ENCODE peak calls at places on chromosome 16, in seven cellular contexts. One of them, this sample, is unnamed.

GRCh38 chr16:73023752-73024570 is 24.0 kb downstream of the ZFHX3 start:
- DNase-seq in stomach: no peak
- DNase-seq in mucosa of descending colon: no peak
- DNase-seq in endothelial cell: no peak
- DNase-seq in B cell: no peak
- DNase-seq in dorsolateral prefrontal cortex: no peak
- DNase-seq in astrocyte of the cerebellum: no peak
- DNase-seq in this sample: no peak

GRCh38 chr16:85615852-85616607 is 2.9 kb downstream of the GSE1 start:
- DNase-seq in stomach: peak; percentile 79
- DNase-seq in astrocyte of the cerebellum: peak; percentile 57
- DNase-seq in B cell: peak; percentile 90
- DNase-seq in mucosa of descending colon: peak; percentile 88
- DNase-seq in endothelial cell: peak; percentile 93
- DNase-seq in dorsolateral prefrontal cortex: peak; percentile 62
- DNase-seq in this sample: peak; percentile 74

GRCh38 chr16:12741176-12741575 is 62.5 kb downstream of the CPPED1 start:
- DNase-seq in mucosa of descending colon: no peak
- DNase-seq in stomach: no peak
- DNase-seq in astrocyte of the cerebellum: no peak
- DNase-seq in dorsolateral prefrontal cortex: no peak
- DNase-seq in endothelial cell: no peak
- DNase-seq in B cell: no peak
- DNase-seq in this sample: no peak

GRCh38 chr16:52074133-52074532 is 472.8 kb downstream of the TOX3 start:
- DNase-seq in stomach: no peak
- DNase-seq in B cell: no peak
- DNase-seq in mucosa of descending colon: no peak
- DNase-seq in endothelial cell: no peak
- DNase-seq in astrocyte of the cerebellum: no peak
- DNase-seq in dorsolateral prefrontal cortex: no peak
- DNase-seq in this sample: no peak

GRCh38 chr16:3101841-3102470 is 2.9 kb upstream of the ZSCAN10 start:
- DNase-seq in mucosa of descending colon: peak; percentile 51
- DNase-seq in endothelial cell: peak; percentile 60
- DNase-seq in dorsolateral prefrontal cortex: no peak
- DNase-seq in astrocyte of the cerebellum: no peak
- DNase-seq in B cell: no peak
- DNase-seq in stomach: no peak
- DNase-seq in this sample: no peak

GRCh38 chr16:54080524-54081008 is 206.0 kb downstream of the IRX3 start:
- DNase-seq in dorsolateral prefrontal cortex: no peak
- DNase-seq in stomach: peak; percentile 35
- DNase-seq in astrocyte of the cerebellum: peak; percentile 98
- DNase-seq in endothelial cell: no peak
- DNase-seq in mucosa of descending colon: no peak
- DNase-seq in B cell: no peak
- DNase-seq in this sample: no peak

GRCh38 chr16:75005697-75006096 is 6.9 kb downstream of the ZNRF1 start:
- DNase-seq in B cell: no peak
- DNase-seq in endothelial cell: no peak
- DNase-seq in astrocyte of the cerebellum: no peak
- DNase-seq in mucosa of descending colon: no peak
- DNase-seq in dorsolateral prefrontal cortex: no peak
- DNase-seq in stomach: no peak
- DNase-seq in this sample: no peak

GRCh38 chr16:30948087-30948955 is 547 bp upstream of the ORAI3 start:
- DNase-seq in stomach: peak; percentile 80
- DNase-seq in mucosa of descending colon: peak; percentile 79
- DNase-seq in astrocyte of the cerebellum: peak; percentile 96
- DNase-seq in B cell: peak; percentile 58
- DNase-seq in endothelial cell: peak; percentile 97
- DNase-seq in dorsolateral prefrontal cortex: peak; percentile 66
- DNase-seq in this sample: peak; percentile 93

GRCh38 chr16:64437706-64438329 is 684.0 kb downstream of the CDH11 start:
- DNase-seq in dorsolateral prefrontal cortex: no peak
- DNase-seq in stomach: no peak
- DNase-seq in mucosa of descending colon: no peak
- DNase-seq in endothelial cell: no peak
- DNase-seq in B cell: no peak
- DNase-seq in astrocyte of the cerebellum: no peak
- DNase-seq in this sample: no peak

GRCh38 chr16:16080465-16081065 is 131.1 kb downstream of the ABCC1 start:
- DNase-seq in endothelial cell: no peak
- DNase-seq in astrocyte of the cerebellum: no peak
- DNase-seq in stomach: no peak
- DNase-seq in dorsolateral prefrontal cortex: no peak
- DNase-seq in B cell: no peak
- DNase-seq in mucosa of descending colon: no peak
- DNase-seq in this sample: no peak

GRCh38 chr16:13032911-13033310 is 131.5 kb downstream of the SHISA9 start:
- DNase-seq in mucosa of descending colon: no peak
- DNase-seq in endothelial cell: no peak
- DNase-seq in dorsolateral prefrontal cortex: no peak
- DNase-seq in B cell: no peak
- DNase-seq in astrocyte of the cerebellum: no peak
- DNase-seq in stomach: no peak
- DNase-seq in this sample: no peak

GRCh38 chr16:48317614-48318013 is 67.6 kb downstream of the SIAH1 start:
- DNase-seq in B cell: no peak
- DNase-seq in stomach: no peak
- DNase-seq in endothelial cell: no peak
- DNase-seq in mucosa of descending colon: no peak
- DNase-seq in astrocyte of the cerebellum: peak; percentile 70
- DNase-seq in dorsolateral prefrontal cortex: no peak
- DNase-seq in this sample: no peak

GRCh38 chr16:60907645-60908044 is 1128.6 kb downstream of the CDH8 start:
- DNase-seq in endothelial cell: no peak
- DNase-seq in B cell: no peak
- DNase-seq in dorsolateral prefrontal cortex: no peak
- DNase-seq in mucosa of descending colon: no peak
- DNase-seq in astrocyte of the cerebellum: no peak
- DNase-seq in stomach: no peak
- DNase-seq in this sample: no peak

GRCh38 chr16:57358527-57359095 is at the start of gene CCL22:
- DNase-seq in dorsolateral prefrontal cortex: no peak
- DNase-seq in stomach: peak; percentile 26
- DNase-seq in mucosa of descending colon: no peak
- DNase-seq in B cell: peak; percentile 38
- DNase-seq in endothelial cell: no peak
- DNase-seq in astrocyte of the cerebellum: no peak
- DNase-seq in this sample: no peak

GRCh38 chr16:12096162-12096781 is 119.7 kb downstream of the SNX29 start:
- DNase-seq in mucosa of descending colon: no peak
- DNase-seq in B cell: no peak
- DNase-seq in astrocyte of the cerebellum: no peak
- DNase-seq in dorsolateral prefrontal cortex: no peak
- DNase-seq in stomach: no peak
- DNase-seq in endothelial cell: no peak
- DNase-seq in this sample: no peak

GRCh38 chr16:54488729-54489128 is 202.1 kb upstream of the IRX3 start:
- DNase-seq in B cell: no peak
- DNase-seq in astrocyte of the cerebellum: no peak
- DNase-seq in stomach: no peak
- DNase-seq in mucosa of descending colon: no peak
- DNase-seq in endothelial cell: no peak
- DNase-seq in dorsolateral prefrontal cortex: no peak
- DNase-seq in this sample: no peak

GRCh38 chr16:64089697-64090096 is 1032.2 kb downstream of the CDH11 start:
- DNase-seq in stomach: no peak
- DNase-seq in B cell: no peak
- DNase-seq in endothelial cell: peak; percentile 47
- DNase-seq in dorsolateral prefrontal cortex: no peak
- DNase-seq in astrocyte of the cerebellum: no peak
- DNase-seq in mucosa of descending colon: no peak
- DNase-seq in this sample: no peak

GRCh38 chr16:80683646-80684045 is 120.8 kb downstream of the CDYL2 start:
- DNase-seq in astrocyte of the cerebellum: no peak
- DNase-seq in dorsolateral prefrontal cortex: no peak
- DNase-seq in B cell: no peak
- DNase-seq in stomach: no peak
- DNase-seq in endothelial cell: no peak
- DNase-seq in mucosa of descending colon: no peak
- DNase-seq in this sample: no peak

GRCh38 chr16:89295915-89296314 is 78.4 kb downstream of the ZNF778 start:
- DNase-seq in stomach: no peak
- DNase-seq in dorsolateral prefrontal cortex: no peak
- DNase-seq in mucosa of descending colon: no peak
- DNase-seq in astrocyte of the cerebellum: no peak
- DNase-seq in B cell: no peak
- DNase-seq in endothelial cell: no peak
- DNase-seq in this sample: no peak

GRCh38 chr16:71865173-71865863 is 18.7 kb downstream of the ZNF821 start:
- DNase-seq in stomach: no peak
- DNase-seq in mucosa of descending colon: no peak
- DNase-seq in astrocyte of the cerebellum: no peak
- DNase-seq in dorsolateral prefrontal cortex: no peak
- DNase-seq in endothelial cell: no peak
- DNase-seq in B cell: no peak
- DNase-seq in this sample: no peak

GRCh38 chr16:81994485-81994884 is 16.8 kb downstream of the SDR42E1 start:
- DNase-seq in stomach: no peak
- DNase-seq in dorsolateral prefrontal cortex: no peak
- DNase-seq in astrocyte of the cerebellum: no peak
- DNase-seq in mucosa of descending colon: no peak
- DNase-seq in B cell: no peak
- DNase-seq in endothelial cell: no peak
- DNase-seq in this sample: no peak

GRCh38 chr16:4298761-4299522 is 16.9 kb upstream of the GLIS2 start:
- DNase-seq in endothelial cell: peak; percentile 52
- DNase-seq in B cell: no peak
- DNase-seq in stomach: peak; percentile 83
- DNase-seq in dorsolateral prefrontal cortex: no peak
- DNase-seq in astrocyte of the cerebellum: no peak
- DNase-seq in mucosa of descending colon: peak; percentile 90
- DNase-seq in this sample: peak; percentile 32

GRCh38 chr16:80705596-80705995 is 98.8 kb downstream of the CDYL2 start:
- DNase-seq in mucosa of descending colon: no peak
- DNase-seq in stomach: no peak
- DNase-seq in astrocyte of the cerebellum: no peak
- DNase-seq in dorsolateral prefrontal cortex: no peak
- DNase-seq in endothelial cell: no peak
- DNase-seq in B cell: no peak
- DNase-seq in this sample: no peak

DNA sequence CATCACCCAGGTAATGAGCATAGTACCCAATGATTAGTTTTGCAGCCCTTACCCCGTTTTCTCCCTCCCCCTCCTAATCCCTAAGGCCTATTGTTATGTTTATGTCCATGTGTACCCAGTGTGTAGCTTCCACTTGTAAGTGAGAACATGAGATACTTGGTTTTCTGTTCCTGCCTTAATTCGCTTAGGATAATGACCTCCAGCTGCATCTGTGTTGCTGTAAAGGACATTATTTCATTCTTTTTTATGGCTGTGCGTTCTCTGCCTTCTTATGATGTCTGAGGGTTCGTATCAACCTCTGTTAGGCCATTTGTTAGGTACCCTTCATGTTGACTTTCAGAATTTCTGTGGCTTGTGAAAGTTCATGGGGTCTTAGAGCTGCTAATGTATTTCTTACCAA is 31.0 kb downstream of the CTCF start:
- DNase-seq in astrocyte of the cerebellum: peak; percentile 20
- DNase-seq in stomach: no peak
- DNase-seq in dorsolateral prefrontal cortex: no peak
- DNase-seq in mucosa of descending colon: no peak
- DNase-seq in B cell: no peak
- DNase-seq in endothelial cell: no peak
- DNase-seq in this sample: no peak
- TF ChIP-seq CTCF in astrocyte of the cerebellum: no peak
- TF ChIP-seq CTCF in stomach: no peak
- TF ChIP-seq CTCF in dorsolateral prefrontal cortex: no peak
- TF ChIP-seq CTCF in mucosa of descending colon: no peak
- TF ChIP-seq CTCF in B cell: no peak
- TF ChIP-seq CTCF in endothelial cell: no peak
- TF ChIP-seq CTCF in this sample: no peak

GRCh38 chr16:67199011-67199807 is at the start of gene ELMO3:
- DNase-seq in dorsolateral prefrontal cortex: no peak
- DNase-seq in astrocyte of the cerebellum: no peak
- DNase-seq in endothelial cell: peak; percentile 71
- DNase-seq in B cell: peak; percentile 47
- DNase-seq in mucosa of descending colon: peak; percentile 89
- DNase-seq in stomach: peak; percentile 86
- DNase-seq in this sample: no peak
- TF ChIP-seq CTCF in dorsolateral prefrontal cortex: no peak
- TF ChIP-seq CTCF in astrocyte of the cerebellum: peak; percentile 34
- TF ChIP-seq CTCF in endothelial cell: peak; percentile 66
- TF ChIP-seq CTCF in B cell: no peak
- TF ChIP-seq CTCF in mucosa of descending colon: peak; percentile 45
- TF ChIP-seq CTCF in stomach: no peak
- TF ChIP-seq CTCF in this sample: no peak

DNA sequence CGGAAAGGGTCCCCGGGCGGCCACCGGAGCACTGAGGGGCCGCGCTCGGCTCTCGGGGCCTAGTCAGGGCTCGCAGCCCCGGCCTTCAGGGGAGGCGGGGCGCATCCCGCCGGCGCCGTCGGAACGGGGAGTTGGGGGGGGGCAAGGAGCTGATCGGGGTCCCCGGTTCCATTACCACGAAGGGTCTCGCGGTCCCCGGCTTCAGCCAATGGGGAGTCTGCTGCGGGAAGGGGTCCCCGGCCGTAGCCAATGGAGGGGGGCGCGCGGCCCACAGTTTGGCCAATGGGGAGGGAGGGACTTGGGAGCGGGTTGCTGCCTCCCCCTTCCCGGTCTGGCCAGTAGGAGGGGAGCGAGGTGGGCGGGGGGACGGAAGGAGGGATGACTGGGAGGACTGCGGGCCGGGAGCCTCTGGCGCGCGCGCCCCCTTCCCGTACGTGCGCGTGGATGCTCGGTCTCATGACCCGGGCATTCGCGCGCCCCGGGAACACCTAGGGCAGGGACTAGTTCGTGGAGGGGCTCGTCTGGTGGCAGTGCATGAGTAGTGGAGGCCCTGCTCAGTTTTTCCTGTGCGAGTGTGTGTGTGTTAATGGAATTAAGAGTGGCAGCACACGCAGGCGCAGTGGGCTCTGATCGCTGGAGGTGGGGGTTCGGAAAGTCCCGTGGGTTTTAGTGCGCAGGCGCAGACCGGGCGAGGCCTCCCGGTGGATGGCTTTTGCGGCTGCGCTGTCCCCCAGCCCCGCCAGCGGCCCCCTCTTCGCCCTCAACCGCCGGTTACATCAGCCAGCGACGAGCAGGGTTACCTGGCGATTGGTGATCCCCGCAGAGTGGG is 1.1 kb downstream of the ATXN2L start:
- DNase-seq in astrocyte of the cerebellum: peak; percentile 93
- DNase-seq in mucosa of descending colon: peak; percentile 98
- DNase-seq in endothelial cell: peak; percentile 97
- DNase-seq in dorsolateral prefrontal cortex: peak; percentile 81
- DNase-seq in B cell: peak; percentile 96
- DNase-seq in stomach: peak; percentile 95
- DNase-seq in this sample: peak; percentile 84
- TF ChIP-seq CTCF in astrocyte of the cerebellum: no peak
- TF ChIP-seq CTCF in mucosa of descending colon: peak; percentile 18
- TF ChIP-seq CTCF in endothelial cell: no peak
- TF ChIP-seq CTCF in dorsolateral prefrontal cortex: peak; percentile 41
- TF ChIP-seq CTCF in B cell: no peak
- TF ChIP-seq CTCF in stomach: no peak
- TF ChIP-seq CTCF in this sample: no peak

DNA sequence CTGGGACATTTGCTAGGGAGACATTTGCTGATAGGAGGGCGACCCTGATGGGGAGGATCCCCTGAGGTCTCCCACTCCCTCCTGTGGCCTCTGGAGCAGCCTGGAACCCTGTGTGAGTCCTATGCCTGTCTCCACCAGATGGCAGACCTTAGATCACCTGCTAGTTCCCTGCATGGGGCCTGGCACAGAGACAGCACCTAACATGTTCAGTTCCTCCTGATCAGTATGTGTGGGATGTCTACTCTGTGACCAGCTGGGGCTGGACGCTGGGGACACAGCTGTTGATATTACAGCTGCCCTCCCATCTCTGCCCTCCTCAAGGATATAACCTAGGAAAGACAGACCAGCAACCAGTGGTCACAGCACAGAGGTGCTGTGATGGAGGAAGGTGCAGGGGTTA is 1.1 kb upstream of the ADCY7 start:
- DNase-seq in B cell: peak; percentile 55
- DNase-seq in astrocyte of the cerebellum: no peak
- DNase-seq in endothelial cell: no peak
- DNase-seq in dorsolateral prefrontal cortex: no peak
- DNase-seq in stomach: peak; percentile 54
- DNase-seq in mucosa of descending colon: peak; percentile 48
- DNase-seq in this sample: peak; percentile 19
- TF ChIP-seq CTCF in B cell: no peak
- TF ChIP-seq CTCF in astrocyte of the cerebellum: peak; percentile 26
- TF ChIP-seq CTCF in endothelial cell: no peak
- TF ChIP-seq CTCF in dorsolateral prefrontal cortex: no peak
- TF ChIP-seq CTCF in stomach: no peak
- TF ChIP-seq CTCF in mucosa of descending colon: peak; percentile 29
- TF ChIP-seq CTCF in this sample: no peak